ENCODE peak calls at places on chromosome 10, in six cellular contexts. P, B, A, K, T and C are unnamed samples.

GRCh38 chr10:6746782-6747181 is 166.7 kb upstream of the PRKCQ start:
- DNase-seq in P (no peak), B (no peak), A (no peak), K (no peak), T (no peak), C (no peak)

GRCh38 chr10:21257919-21258318 is 267.6 kb downstream of the SKIDA1 start:
- DNase-seq in P (no peak), B (no peak), A (no peak), K (no peak), T (no peak), C (peak; percentile 64)

GRCh38 chr10:89301721-89302445 is at the start of gene IFIT2:
- DNase-seq in P (no peak), B (no peak), A (peak; percentile 58), K (no peak), T (peak; percentile 47), C (peak; percentile 41)

GRCh38 chr10:97485647-97486281 is 12.5 kb downstream of the MMS19 start:
- DNase-seq in P (no peak), B (no peak), A (no peak), K (no peak), T (no peak), C (no peak)

GRCh38 chr10:5628366-5628765 is 38.0 kb downstream of the ASB13 start:
- DNase-seq in P (no peak), B (no peak), A (peak; percentile 33), K (no peak), T (no peak), C (no peak)

GRCh38 chr10:120979435-120980315 is 128.5 kb downstream of the WDR11 start:
- DNase-seq in P (peak; percentile 75), B (peak; percentile 80), A (no peak), K (no peak), T (peak; percentile 81), C (no peak)

GRCh38 chr10:114492351-114493037 is 88.2 kb upstream of the AFAP1L2 start:
- DNase-seq in P (no peak), B (no peak), A (no peak), K (no peak), T (no peak), C (no peak)

GRCh38 chr10:127649642-127650041 is 87.3 kb upstream of the FOXI2 start:
- DNase-seq in P (peak; percentile 69), B (peak; percentile 38), A (no peak), K (no peak), T (no peak), C (no peak)

GRCh38 chr10:131577178-131577555 is 265.6 kb upstream of the TCERG1L start:
- DNase-seq in P (no peak), B (no peak), A (no peak), K (no peak), T (no peak), C (no peak)

GRCh38 chr10:28914721-28915120 is 237.4 kb downstream of the BAMBI start:
- DNase-seq in P (no peak), B (no peak), A (no peak), K (no peak), T (no peak), C (no peak)

GRCh38 chr10:24701447-24701846 is 22.2 kb downstream of the ARHGAP21 start:
- DNase-seq in P (no peak), B (no peak), A (no peak), K (no peak), T (no peak), C (no peak)

GRCh38 chr10:129090618-129091366 is 376.2 kb upstream of the MGMT start:
- DNase-seq in P (no peak), B (no peak), A (no peak), K (no peak), T (no peak), C (no peak)

GRCh38 chr10:49679480-49679893 is at the start of gene C10orf53:
- DNase-seq in P (peak; percentile 89), B (peak; percentile 65), A (no peak), K (no peak), T (no peak), C (peak; percentile 60)

GRCh38 chr10:38127812-38128211 is 33.7 kb downstream of the ZNF37A start:
- DNase-seq in P (no peak), B (no peak), A (no peak), K (no peak), T (no peak), C (no peak)

GRCh38 chr10:16853201-16853600 is 36.0 kb upstream of the RSU1 start:
- DNase-seq in P (no peak), B (no peak), A (no peak), K (no peak), T (no peak), C (no peak)

DNA sequence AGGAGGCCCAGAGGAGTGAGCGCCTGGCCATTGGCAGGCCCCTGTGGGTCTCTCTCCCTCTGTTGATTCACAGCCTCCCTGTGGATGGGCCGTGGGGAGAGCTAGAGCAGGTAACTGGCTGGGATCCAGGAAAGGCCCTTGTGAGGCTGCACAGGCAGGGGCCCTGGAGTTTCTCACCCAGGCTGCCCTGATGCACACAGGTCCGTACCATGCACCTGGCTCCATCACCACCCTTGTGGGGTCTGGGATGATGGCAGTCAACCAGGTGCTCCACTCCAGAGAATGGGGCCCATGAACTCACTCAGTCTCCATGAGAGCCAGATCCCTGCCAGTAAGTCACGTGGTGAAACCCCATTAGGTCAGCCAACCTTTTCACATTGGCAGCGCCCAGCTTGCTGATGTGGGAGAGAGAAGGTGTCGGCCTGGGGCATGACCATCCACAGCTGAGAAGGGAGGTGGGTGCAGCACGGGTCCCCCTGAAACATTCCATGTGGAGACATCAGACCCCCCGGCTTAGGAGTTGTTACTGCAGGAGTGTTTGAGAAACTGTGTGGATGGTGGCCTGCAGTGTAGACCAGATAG is 320.8 kb downstream of the ADARB2 start:
- DNase-seq in P (no peak), B (no peak), A (no peak), K (no peak), T (no peak), C (no peak)
- H3K4me3 ChIP-seq in P (no peak overlapping the region), B (no peak overlapping the region), A (no peak overlapping the region), K (no peak overlapping the region), T (no peak overlapping the region), C (no peak overlapping the region)

GRCh38 chr10:69676301-69676700 is 46.3 kb downstream of the FAM241B start:
- DNase-seq in P (no peak), B (no peak), A (no peak), K (no peak), T (no peak), C (no peak)
- H3K27me3 ChIP-seq in P (no peaks in the 10 kb centered on the region), B (no peaks in the 10 kb centered on the region), A (peaks cover 18% of the 10 kb centered on the region), K (no peaks in the 10 kb centered on the region), T (no peaks in the 10 kb centered on the region), C (peaks cover 55% of the 10 kb centered on the region)

GRCh38 chr10:101995451-101996063 is 60.4 kb downstream of the ARMH3 start:
- DNase-seq in P (no peak), B (no peak), A (no peak), K (no peak), T (no peak), C (peak; percentile 16)
- H3K36me3 ChIP-seq in P (no peaks in the 10 kb centered on the region), B (peaks cover 29% of the 10 kb centered on the region), A (peaks cover 83% of the 10 kb centered on the region), K (peaks cover 6% of the 10 kb centered on the region), T (peaks cover 44% of the 10 kb centered on the region), C (peaks cover 52% of the 10 kb centered on the region)

GRCh38 chr10:3828404-3829192 is 43.6 kb upstream of the KLF6 start:
- DNase-seq in P (no peak), B (no peak), A (no peak), K (no peak), T (no peak), C (peak; percentile 44)
- H3K4me3 ChIP-seq in P (no peak overlapping the region), B (no peak overlapping the region), A (peak overlapping the region; percentile 25), K (peak overlapping the region; percentile 65), T (peak overlapping the region; percentile 15), C (peak overlapping the region; percentile 37)

GRCh38 chr10:101223274-101224059 is 5.8 kb downstream of the LBX1 start:
- DNase-seq in P (peak; percentile 61), B (no peak), A (no peak), K (no peak), T (no peak), C (no peak)

GRCh38 chr10:101222247-101222531 is 7.1 kb downstream of the LBX1 start:
- DNase-seq in P (peak; percentile 48), B (no peak), A (no peak), K (no peak), T (no peak), C (no peak)

GRCh38 chr10:101221479-101222246 is 7.6 kb downstream of the LBX1 start:
- DNase-seq in P (no peak), B (no peak), A (no peak), K (no peak), T (no peak), C (no peak)

GRCh38 chr10:101224060-101224909 is 5.0 kb downstream of the LBX1 start:
- DNase-seq in P (peak; percentile 42), B (no peak), A (no peak), K (no peak), T (no peak), C (no peak)

GRCh38 chr10:101222683-101223273 is 6.5 kb downstream of the LBX1 start:
- DNase-seq in P (peak; percentile 63), B (no peak), A (no peak), K (no peak), T (no peak), C (no peak)
- H3K27me3 ChIP-seq in P (peaks cover 100% of the 10 kb centered on the region), B (no peaks in the 10 kb centered on the region), A (peaks cover 100% of the 10 kb centered on the region), K (peaks cover 64% of the 10 kb centered on the region), T (peaks cover 100% of the 10 kb centered on the region), C (no peaks in the 10 kb centered on the region)